ENCODE peak calls at places on chromosome 17, in eight cellular contexts. J is GM23248, K is GM23338, C is prostate gland, U is K562, D is cardiac muscle cell, F is transverse colon, L is upper lobe of left lung. W is an unnamed sample.
A peak's percentile ranks its signal among the peaks of the same experiment; 100 is the strongest.

GRCh38 chr17:60139438-60140285 is 10.1 kb upstream of the CA4 start:
- DNase-seq in J (peak; percentile 85), K (peak; percentile 86), C (peak; percentile 43), U (peak; percentile 83), D (peak; percentile 88), F (peak; percentile 75), L (peak; percentile 94), W (peak; percentile 84)

GRCh38 chr17:63881935-63882601 is at the start of gene GH2:
- DNase-seq in J (peak; percentile 62), K (peak; percentile 82), C (peak; percentile 10), U (peak; percentile 82), D (peak; percentile 52), F (peak; percentile 50), L (no peak), W (no peak)

GRCh38 chr17:54992797-54993639 is 24.5 kb downstream of the STXBP4 start:
- DNase-seq in J (peak; percentile 69), K (peak; percentile 86), C (peak; percentile 23), U (peak; percentile 69), D (peak; percentile 69), F (no peak), L (no peak), W (no peak)

GRCh38 chr17:61470530-61471136 is 18.4 kb downstream of the TBX4 start:
- DNase-seq in J (no peak), K (peak; percentile 39), C (no peak), U (no peak), D (no peak), F (no peak), L (no peak), W (no peak)

GRCh38 chr17:71760062-71760720 is 360.6 kb upstream of the SOX9 start:
- DNase-seq in J (peak; percentile 43), K (no peak), C (no peak), U (no peak), D (no peak), F (no peak), L (no peak), W (no peak)

GRCh38 chr17:57395721-57396321 is 139.5 kb downstream of the MSI2 start:
- DNase-seq in J (no peak), K (no peak), C (no peak), U (no peak), D (no peak), F (no peak), L (no peak), W (no peak)

GRCh38 chr17:63649813-63650212 is 27.6 kb downstream of the MAP3K3 start:
- DNase-seq in J (no peak), K (no peak), C (no peak), U (no peak), D (no peak), F (no peak), L (no peak), W (no peak)

GRCh38 chr17:43574896-43575525 is 28.9 kb upstream of the ETV4 start:
- DNase-seq in J (no peak), K (no peak), C (no peak), U (no peak), D (no peak), F (no peak), L (no peak), W (no peak)

GRCh38 chr17:48055531-48056245 is 7.5 kb downstream of the NFE2L1 start:
- DNase-seq in J (peak; percentile 86), K (peak; percentile 97), C (no peak), U (peak; percentile 61), D (no peak), F (no peak), L (no peak), W (no peak)

GRCh38 chr17:38916771-38917170 is 8.6 kb upstream of the LASP1NB start:
- DNase-seq in J (no peak), K (no peak), C (no peak), U (no peak), D (no peak), F (no peak), L (no peak), W (no peak)

GRCh38 chr17:1005361-1005946 is 8.5 kb downstream of the TIMM22 start:
- DNase-seq in J (peak; percentile 38), K (no peak), C (peak; percentile 77), U (no peak), D (no peak), F (peak; percentile 58), L (peak; percentile 60), W (no peak)

GRCh38 chr17:1004769-1005295 is 7.9 kb downstream of the TIMM22 start:
- DNase-seq in J (no peak), K (no peak), C (no peak), U (peak; percentile 25), D (no peak), F (no peak), L (no peak), W (no peak)

GRCh38 chr17:1003972-1004768 is 7.2 kb downstream of the TIMM22 start:
- DNase-seq in J (no peak), K (no peak), C (no peak), U (no peak), D (no peak), F (no peak), L (peak; percentile 72), W (no peak)

GRCh38 chr17:1007310-1008007 is 10.5 kb downstream of the TIMM22 start:
- DNase-seq in J (no peak), K (no peak), C (no peak), U (no peak), D (no peak), F (no peak), L (peak; percentile 60), W (no peak)

DNA sequence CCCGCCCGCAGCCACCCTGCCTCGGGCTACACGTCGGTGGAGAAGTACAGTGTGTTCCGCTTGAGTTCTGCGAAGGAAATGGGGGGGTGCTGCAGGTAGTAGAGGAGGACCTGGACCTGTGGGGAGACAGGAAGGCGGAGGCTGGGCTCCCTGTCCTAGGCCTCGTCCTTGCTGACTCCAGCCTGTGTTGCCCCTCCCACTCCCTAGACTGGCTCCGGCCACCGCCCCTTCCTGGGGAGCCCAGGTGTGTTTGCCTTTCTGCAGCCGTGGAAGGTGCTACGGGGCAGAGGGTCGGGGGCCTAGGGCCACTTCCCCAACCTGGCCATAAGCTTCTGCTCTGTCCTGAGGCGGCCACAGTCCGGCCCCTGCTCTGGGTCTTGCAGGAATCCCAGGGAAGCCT is 9.1 kb downstream of the TIMM22 start:
- DNase-seq in J (no peak), K (no peak), C (peak; percentile 53), U (no peak), D (no peak), F (peak; percentile 59), L (peak; percentile 62), W (no peak)
- H3K4me1 ChIP-seq in J (peaks cover 22% of the 10 kb centered on the region), K (no peaks in the 10 kb centered on the region), C (peaks cover 28% of the 10 kb centered on the region), U (no peaks in the 10 kb centered on the region), D (peaks cover 9% of the 10 kb centered on the region), F (peaks cover 36% of the 10 kb centered on the region), L (peaks cover 76% of the 10 kb centered on the region), W (peaks cover 79% of the 10 kb centered on the region)

GRCh38 chr17:77425791-77426641 is 285.2 kb downstream of the SEC14L1 start:
- DNase-seq in J (peak; percentile 83), K (no peak), C (peak; percentile 55), U (peak; percentile 82), D (no peak), F (peak; percentile 76), L (peak; percentile 72), W (no peak)
- H3K27ac ChIP-seq in J (peak overlapping the region; percentile 75), K (no peak overlapping the region), C (peak overlapping the region; percentile 90), U (peak overlapping the region; percentile 38), D (peak overlapping the region; percentile 49), F (peak overlapping the region; percentile 94), L (peak overlapping the region; percentile 83), W (peak overlapping the region; percentile 80)

GRCh38 chr17:6677946-6678345 is 26.4 kb downstream of the C17orf100 start:
- DNase-seq in J (no peak), K (no peak), C (no peak), U (no peak), D (no peak), F (no peak), L (no peak), W (no peak)

GRCh38 chr17:6677158-6677831 is 25.7 kb downstream of the C17orf100 start:
- DNase-seq in J (peak; percentile 71), K (no peak), C (no peak), U (no peak), D (no peak), F (no peak), L (peak; percentile 51), W (no peak)

GRCh38 chr17:6681176-6681575 is 29.6 kb downstream of the C17orf100 start:
- DNase-seq in J (no peak), K (no peak), C (no peak), U (no peak), D (no peak), F (no peak), L (no peak), W (no peak)

GRCh38 chr17:6681671-6682070 is 30.1 kb downstream of the C17orf100 start:
- DNase-seq in J (no peak), K (no peak), C (no peak), U (no peak), D (no peak), F (no peak), L (no peak), W (no peak)

DNA sequence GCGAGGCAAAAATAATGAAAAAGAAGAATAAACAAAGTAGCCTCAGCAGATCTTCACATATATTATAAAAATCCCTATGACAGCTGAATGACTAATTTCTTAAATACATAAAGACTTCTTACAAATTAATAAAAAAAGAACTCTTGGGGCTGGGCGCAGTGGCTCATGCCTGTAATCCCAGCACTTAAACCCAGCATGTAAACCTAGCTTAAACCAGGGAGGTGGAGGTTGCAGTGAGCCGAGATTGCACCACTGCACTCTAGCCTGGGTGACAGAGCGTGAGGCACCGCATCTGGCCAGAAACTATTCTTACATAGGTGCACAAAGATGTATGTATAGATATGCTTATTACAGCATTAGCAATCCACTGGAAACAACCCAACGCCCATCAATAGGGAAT is 27.7 kb downstream of the C17orf100 start:
- DNase-seq in J (no peak), K (no peak), C (no peak), U (no peak), D (no peak), F (no peak), L (no peak), W (no peak)
- H3K4me1 ChIP-seq in J (no peaks in the 10 kb centered on the region), K (no peaks in the 10 kb centered on the region), C (no peaks in the 10 kb centered on the region), U (no peaks in the 10 kb centered on the region), D (no peaks in the 10 kb centered on the region), F (no peaks in the 10 kb centered on the region), L (no peaks in the 10 kb centered on the region), W (no peaks in the 10 kb centered on the region)

GRCh38 chr17:2030779-2031163 is 818 bp downstream of the DPH1 start:
- DNase-seq in J (peak; percentile 96), K (no peak), C (no peak), U (peak; percentile 88), D (no peak), F (peak; percentile 61), L (no peak), W (no peak)
- H3K27ac ChIP-seq in J (peak overlapping the region; percentile 84), K (no peak overlapping the region), C (no peak overlapping the region), U (peak overlapping the region; percentile 62), D (peak overlapping the region; percentile 64), F (peak overlapping the region; percentile 73), L (peak overlapping the region; percentile 70), W (peak overlapping the region; percentile 49)

DNA sequence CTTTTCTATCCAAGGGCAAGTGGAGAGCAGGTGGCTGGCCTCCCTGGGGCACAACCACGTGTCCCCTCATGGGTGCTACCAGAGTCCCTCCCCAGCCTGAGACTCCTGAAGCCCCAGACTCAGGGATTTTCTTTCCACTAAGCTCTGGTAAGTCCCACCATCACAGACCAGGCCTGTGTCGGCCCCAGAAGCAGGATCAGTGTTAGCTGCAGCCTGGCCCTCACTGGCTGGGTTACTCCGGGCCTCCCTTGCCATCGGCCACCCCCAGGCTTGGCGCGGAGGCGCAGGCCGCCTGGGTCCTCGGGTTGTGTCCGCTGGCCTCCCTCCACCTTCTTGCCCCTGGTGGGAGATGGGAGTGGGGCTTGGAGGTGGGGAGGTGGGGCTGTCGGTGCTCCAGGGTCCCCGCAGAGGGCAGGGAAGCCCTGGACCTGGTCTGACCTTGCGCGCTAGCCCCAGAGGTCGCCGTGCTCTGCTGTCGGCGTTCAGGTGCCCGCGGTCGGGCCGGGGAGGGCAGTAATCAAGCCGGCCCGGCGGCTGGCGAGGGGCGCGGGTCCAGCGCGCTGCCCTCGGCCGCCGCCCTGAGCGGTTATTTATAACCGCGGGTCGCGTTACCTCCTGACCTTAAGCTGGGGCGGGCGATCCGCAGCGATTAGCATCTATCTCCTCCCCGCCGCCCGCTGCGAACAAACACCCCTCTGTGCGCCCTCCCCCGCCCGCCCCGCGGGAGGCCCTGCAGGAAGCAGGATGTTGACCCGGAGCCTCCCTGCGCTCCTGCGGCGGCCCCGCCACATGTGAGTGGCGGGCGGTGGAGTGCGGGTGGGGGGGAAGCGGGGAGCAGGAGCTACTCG is 78.1 kb upstream of the TOB1 start:
- DNase-seq in J (peak; percentile 65), K (peak; percentile 74), C (peak; percentile 88), U (peak; percentile 97), D (peak; percentile 91), F (peak; percentile 92), L (peak; percentile 95), W (peak; percentile 91)
- H3K4me1 ChIP-seq in J (peaks cover 1% of the 10 kb centered on the region), K (peaks cover 6% of the 10 kb centered on the region), C (peaks cover 23% of the 10 kb centered on the region), U (peaks cover 67% of the 10 kb centered on the region), D (peaks cover 54% of the 10 kb centered on the region), F (peaks cover 51% of the 10 kb centered on the region), L (peaks cover 39% of the 10 kb centered on the region), W (peaks cover 27% of the 10 kb centered on the region)

W was measured in lower lobe of right lung.